ENCODE peak calls at places on chromosomes 3 and 15, in nine cellular contexts. D is breast epithelium, Z is omental fat pad, U is GM10248, I is Caco-2, J is neural crest cell, V is osteocyte, G is nephron progenitor cell, X is cardiac fibroblast. C is an unnamed sample.

GRCh38 chr15:52783191-52783829 is 6.8 kb downstream of the ONECUT1 start:
- DNase-seq in D (no peak), Z (no peak), U (no peak), I (no peak), J (peak; percentile 67), V (no peak), G (peak; percentile 77), X (no peak), C (no peak)

GRCh38 chr15:30984542-30984941 is 6.9 kb downstream of the MTMR10 start:
- DNase-seq in D (no peak), Z (no peak), U (no peak), I (no peak), J (no peak), V (no peak), G (no peak), X (no peak), C (no peak)

GRCh38 chr3:99938270-99938955 is 120.8 kb downstream of the CMSS1 start:
- DNase-seq in D (no peak), Z (no peak), U (peak; percentile 35), I (no peak), J (no peak), V (no peak), G (no peak), X (peak; percentile 64), C (peak; percentile 71)

GRCh38 chr3:19950316-19950715 is 3.4 kb downstream of the RAB5A start:
- DNase-seq in D (no peak), Z (no peak), U (no peak), I (no peak), J (no peak), V (no peak), G (no peak), X (no peak), C (no peak)

GRCh38 chr3:181541414-181541813 is 170.3 kb upstream of the SOX2 start:
- DNase-seq in D (no peak), Z (no peak), U (no peak), I (no peak), J (no peak), V (no peak), G (no peak), X (no peak), C (no peak)

GRCh38 chr3:179716811-179717210 is 64.0 kb downstream of the USP13 start:
- DNase-seq in D (no peak), Z (no peak), U (no peak), I (no peak), J (no peak), V (no peak), G (no peak), X (peak; percentile 89), C (peak; percentile 90)

GRCh38 chr3:167885277-167885676 is 149.8 kb downstream of the SERPINI1 start:
- DNase-seq in D (no peak), Z (no peak), U (no peak), I (no peak), J (no peak), V (no peak), G (no peak), X (no peak), C (no peak)

GRCh38 chr3:85259748-85260147 is 301.0 kb downstream of the CADM2 start:
- DNase-seq in D (no peak), Z (no peak), U (no peak), I (no peak), J (no peak), V (no peak), G (no peak), X (no peak), C (no peak)

GRCh38 chr3:156941311-156941710 is 115.2 kb downstream of the LEKR1 start:
- DNase-seq in D (no peak), Z (no peak), U (no peak), I (no peak), J (no peak), V (no peak), G (no peak), X (no peak), C (no peak)

GRCh38 chr3:186815490-186815889 is 9.2 kb upstream of the RFC4 start:
- DNase-seq in D (no peak), Z (no peak), U (no peak), I (no peak), J (no peak), V (no peak), G (no peak), X (peak; percentile 81), C (peak; percentile 70)

GRCh38 chr3:171936231-171936841 is 93.2 kb downstream of the TMEM212 start:
- DNase-seq in D (no peak), Z (no peak), U (no peak), I (peak; percentile 54), J (no peak), V (no peak), G (no peak), X (peak; percentile 94), C (peak; percentile 97)

GRCh38 chr3:9947025-9947995 is 4.9 kb downstream of the PRRT3 start:
- DNase-seq in D (peak; percentile 69), Z (no peak), U (no peak), I (peak; percentile 80), J (peak; percentile 55), V (peak; percentile 89), G (peak; percentile 58), X (peak; percentile 74), C (peak; percentile 71)

GRCh38 chr3:145243875-145244274 is 917.1 kb downstream of the PLOD2 start:
- DNase-seq in D (no peak), Z (no peak), U (no peak), I (no peak), J (no peak), V (no peak), G (no peak), X (peak; percentile 78), C (peak; percentile 93)

GRCh38 chr3:2944628-2945027 is 165.5 kb downstream of the IL5RA start:
- DNase-seq in D (no peak), Z (no peak), U (peak; percentile 36), I (no peak), J (no peak), V (no peak), G (no peak), X (no peak), C (no peak)

GRCh38 chr15:67091073-67091965 is 25.9 kb downstream of the SMAD3 start:
- DNase-seq in D (no peak), Z (peak; percentile 51), U (peak; percentile 73), I (no peak), J (no peak), V (no peak), G (no peak), X (peak; percentile 87), C (peak; percentile 97)

GRCh38 chr3:43523454-43524053 is 98.3 kb downstream of the ANO10 start:
- DNase-seq in D (no peak), Z (no peak), U (peak; percentile 29), I (no peak), J (no peak), V (no peak), G (no peak), X (peak; percentile 52), C (peak; percentile 52)

GRCh38 chr15:27017168-27017809 is 46.3 kb downstream of the GABRG3 start:
- DNase-seq in D (no peak), Z (no peak), U (no peak), I (peak; percentile 76), J (peak; percentile 86), V (no peak), G (peak; percentile 85), X (peak; percentile 37), C (peak; percentile 46)

GRCh38 chr15:74399511-74400312 is 32.3 kb upstream of the CYP11A1 start:
- DNase-seq in D (no peak), Z (no peak), U (no peak), I (no peak), J (no peak), V (no peak), G (no peak), X (peak; percentile 63), C (peak; percentile 89)

GRCh38 chr3:45185461-45185860 is 39.3 kb upstream of the CDCP1 start:
- DNase-seq in D (no peak), Z (no peak), U (no peak), I (no peak), J (no peak), V (no peak), G (no peak), X (no peak), C (no peak)

GRCh38 chr15:78727561-78727960 is 83.7 kb downstream of the ADAMTS7 start:
- DNase-seq in D (no peak), Z (no peak), U (no peak), I (no peak), J (no peak), V (peak; percentile 73), G (no peak), X (peak; percentile 59), C (no peak)

DNA sequence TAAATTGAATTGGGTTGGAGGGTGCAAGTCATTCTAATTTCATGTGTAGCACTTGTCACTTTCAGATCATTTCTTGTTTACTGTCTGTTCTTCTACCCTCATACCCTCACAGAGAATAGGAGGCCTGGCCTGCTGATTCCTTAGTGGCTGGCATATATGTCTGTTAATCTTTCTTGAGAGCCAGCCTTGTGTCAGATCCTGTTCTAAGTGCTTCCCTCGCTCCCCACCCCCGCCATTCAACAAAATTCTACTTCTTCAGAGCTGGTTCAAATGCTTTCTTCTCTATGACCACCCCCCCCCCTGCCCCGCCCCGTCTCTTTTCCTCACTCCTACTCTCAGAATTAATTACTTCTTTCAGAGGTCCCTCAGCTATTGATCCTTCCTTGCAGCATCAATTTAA is 1.5 kb upstream of the U2SURP start:
- DNase-seq in D (no peak), Z (no peak), U (no peak), I (no peak), J (no peak), V (no peak), G (no peak), X (peak; percentile 14), C (peak; percentile 25)
- TF ChIP-seq CTCF in D (no peak), Z (no peak), U (no peak), I (no peak), J (no peak), V (no peak), G (no peak), X (no peak), C (no peak)

DNA sequence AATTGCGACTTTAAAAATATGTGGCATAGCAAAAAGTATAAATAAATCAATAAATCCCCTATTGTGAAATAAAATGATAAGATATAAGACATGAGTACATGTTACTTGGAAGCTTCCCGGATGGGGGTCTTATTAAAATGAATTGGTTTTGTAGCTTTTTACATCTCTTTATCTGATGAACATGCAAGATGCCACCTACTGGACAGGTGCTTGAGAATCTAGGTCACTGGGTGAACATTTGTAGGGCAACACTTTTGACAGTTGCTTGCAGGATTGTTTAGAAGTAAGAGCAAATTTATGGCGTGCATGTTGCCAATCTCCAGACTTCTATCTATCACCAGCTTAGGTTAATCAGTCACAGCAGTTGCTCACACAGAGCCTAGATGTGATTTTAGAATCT is 362.7 kb upstream of the SUCLG2 start:
- DNase-seq in D (no peak), Z (no peak), U (no peak), I (no peak), J (no peak), V (no peak), G (no peak), X (no peak), C (no peak)
- TF ChIP-seq CTCF in D (no peak), Z (no peak), U (no peak), I (peak; percentile 11), J (no peak), V (peak; percentile 14), G (no peak), X (no peak), C (no peak)

GRCh38 chr3:138328341-138328740 is 1.3 kb downstream of the NME9 start:
- DNase-seq in D (no peak), Z (no peak), U (no peak), I (no peak), J (no peak), V (peak; percentile 4), G (no peak), X (peak; percentile 52), C (peak; percentile 53)
- TF ChIP-seq CTCF in D (no peak), Z (no peak), U (no peak), I (no peak), J (no peak), V (no peak), G (no peak), X (peak; percentile 6), C (peak; percentile 23)

GRCh38 chr3:148727242-148727641 is 29.5 kb downstream of the AGTR1 start:
- DNase-seq in D (no peak), Z (no peak), U (peak; percentile 16), I (peak; percentile 41), J (peak; percentile 48), V (no peak), G (peak; percentile 53), X (peak; percentile 39), C (peak; percentile 52)
- TF ChIP-seq CTCF in D (peak; percentile 38), Z (no peak), U (peak; percentile 8), I (peak; percentile 53), J (peak; percentile 71), V (peak; percentile 70), G (peak; percentile 57), X (peak; percentile 48), C (peak; percentile 64)

C was measured in fibroblast of mammary gland.